ENCODE peak calls at places on chromosomes 3 and 15, in eight cellular contexts. S is B cell, H is RWPE1, O is body of pancreas, K is pancreas, E is left ventricle myocardium inferior, P is Panc1, D is fibroblast of mammary gland. G is an unnamed sample.

GRCh38 chr15:40307421-40308165 is at the start of gene PLCB2:
- DNase-seq in P (no peak), K (peak; percentile 51), H (no peak), O (no peak), S (peak; percentile 82), D (no peak), E (peak; percentile 44), G (peak; percentile 46)

GRCh38 chr15:71455107-71455506 is 339.8 kb downstream of the THSD4 start:
- DNase-seq in P (no peak), O (no peak), E (no peak), D (no peak), H (no peak), S (no peak), K (no peak), G (no peak)

GRCh38 chr15:71411538-71412482 is 296.5 kb downstream of the THSD4 start:
- DNase-seq in O (no peak), D (no peak), S (no peak), K (no peak), E (no peak), H (no peak), P (no peak), G (no peak)

GRCh38 chr3:66280304-66280703 is 59.5 kb downstream of the SLC25A26 start:
- DNase-seq in O (no peak), D (no peak), P (no peak), K (no peak), H (no peak), S (no peak), E (no peak), G (no peak)

GRCh38 chr3:128278761-128279593 is 125.7 kb downstream of the EEFSEC start:
- DNase-seq in S (peak; percentile 7), P (no peak), K (no peak), D (peak; percentile 93), O (peak; percentile 79), E (peak; percentile 80), H (no peak), G (peak; percentile 75)

GRCh38 chr3:108719178-108719577 is 38.0 kb downstream of the RETNLB start:
- DNase-seq in D (no peak), S (no peak), H (no peak), E (no peak), P (no peak), K (no peak), O (no peak), G (no peak)

GRCh38 chr15:65192016-65192415 is 6.9 kb upstream of the CLPX start:
- DNase-seq in D (peak; percentile 44), P (no peak), E (no peak), H (no peak), O (no peak), S (no peak), K (no peak), G (no peak)

GRCh38 chr15:60912984-60913697 is 316.0 kb downstream of the RORA start:
- DNase-seq in D (no peak), O (peak; percentile 67), K (no peak), E (no peak), S (no peak), P (no peak), H (no peak), G (no peak)

GRCh38 chr3:157294444-157294843 is 134.5 kb upstream of the CCNL1 start:
- DNase-seq in S (no peak), H (no peak), O (no peak), E (no peak), D (no peak), P (no peak), K (no peak), G (no peak)

GRCh38 chr3:197216169-197216860 is 82.1 kb downstream of the DLG1 start:
- DNase-seq in S (no peak), P (no peak), K (no peak), O (no peak), E (no peak), H (peak; percentile 32), D (peak; percentile 81), G (no peak)

GRCh38 chr3:172213168-172213567 is 173.8 kb downstream of the FNDC3B start:
- DNase-seq in E (no peak), P (no peak), S (no peak), H (no peak), D (peak; percentile 73), K (no peak), O (no peak), G (no peak)

GRCh38 chr15:62165793-62166380 is 802 bp upstream of the C2CD4B start:
- DNase-seq in O (peak; percentile 55), P (no peak), S (no peak), K (no peak), H (no peak), E (no peak), D (peak; percentile 8), G (peak; percentile 29)

GRCh38 chr3:155321418-155321817 is 27.9 kb upstream of the STRIT1 start:
- DNase-seq in O (no peak), K (no peak), S (no peak), H (no peak), D (peak; percentile 59), E (no peak), P (no peak), G (no peak)

GRCh38 chr3:81349941-81350340 is 411.5 kb downstream of the GBE1 start:
- DNase-seq in O (no peak), K (no peak), H (no peak), E (no peak), S (no peak), P (no peak), D (no peak), G (no peak)

GRCh38 chr3:197144188-197144587 is 114.6 kb upstream of the MELTF start:
- DNase-seq in E (no peak), D (no peak), K (no peak), O (no peak), P (no peak), S (no peak), H (no peak), G (no peak)

GRCh38 chr15:68402432-68403160 is 29.4 kb downstream of the ITGA11 start:
- DNase-seq in H (no peak), O (no peak), D (no peak), K (no peak), E (no peak), P (no peak), S (no peak), G (no peak)

GRCh38 chr3:6088433-6088832 is 772.5 kb upstream of the GRM7 start:
- DNase-seq in P (no peak), K (no peak), D (no peak), E (no peak), O (no peak), S (no peak), H (no peak), G (no peak)

GRCh38 chr15:66948294-66948693 is 117.1 kb upstream of the SMAD3 start:
- DNase-seq in P (no peak), S (no peak), E (no peak), O (no peak), D (peak; percentile 68), K (no peak), H (no peak), G (no peak)

DNA sequence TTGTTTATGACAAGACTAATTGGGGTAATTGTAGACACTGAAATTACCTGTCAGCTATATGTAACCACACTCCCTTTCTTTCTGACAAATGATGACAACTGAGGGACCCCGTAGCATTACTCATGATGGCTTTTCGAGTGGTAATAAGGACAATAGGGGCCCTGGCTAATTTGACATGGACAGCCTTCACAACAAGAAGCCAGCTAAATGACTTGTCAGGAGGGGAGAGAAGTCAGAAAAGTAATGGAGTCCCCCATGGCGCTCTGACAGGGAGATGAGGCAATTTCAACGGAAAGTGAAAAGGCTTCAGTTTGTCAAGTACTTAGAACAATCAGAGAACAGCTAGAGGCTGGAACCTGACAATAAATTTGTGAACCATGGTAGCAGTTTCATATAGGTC is 177.3 kb downstream of the CDIN1 start:
- DNase-seq in H (no peak), K (no peak), D (no peak), P (no peak), E (no peak), S (no peak), O (no peak), G (no peak)
- TF ChIP-seq CTCF in H (no peak), K (no peak), D (no peak), P (no peak), E (no peak), S (no peak), O (no peak), G (no peak)

GRCh38 chr15:98647774-98648653 is at the start of gene IGF1R:
- DNase-seq in P (no peak), O (peak; percentile 91), D (peak; percentile 82), H (peak; percentile 78), K (peak; percentile 91), S (peak; percentile 97), E (peak; percentile 88), G (peak; percentile 88)
- TF ChIP-seq CTCF in P (peak; percentile 70), O (peak; percentile 27), D (no peak), H (peak; percentile 60), K (no peak), S (peak; percentile 29), E (peak; percentile 43), G (peak; percentile 44)

DNA sequence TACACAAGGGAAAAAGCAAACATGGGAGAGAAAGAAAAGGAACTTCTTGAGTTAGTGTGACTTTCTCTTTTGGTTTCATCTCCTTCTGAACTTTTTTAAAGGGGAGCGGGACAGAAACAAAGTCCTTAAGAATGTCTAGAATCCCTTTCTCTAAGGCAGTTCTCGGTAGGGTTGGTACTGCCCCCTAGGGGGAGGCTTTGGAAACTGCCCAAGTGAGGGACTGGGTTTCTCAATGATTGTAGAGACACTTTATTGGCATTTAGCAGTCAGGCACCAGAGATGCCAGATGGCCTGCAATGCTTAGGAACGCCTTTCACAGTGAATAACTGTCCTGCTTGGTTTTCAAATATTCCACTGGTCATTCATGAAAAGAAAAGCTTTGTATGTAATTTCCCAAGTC is 172.6 kb downstream of the WDR72 start:
- DNase-seq in O (peak; percentile 70), K (peak; percentile 28), E (no peak), H (no peak), P (no peak), D (peak; percentile 5), S (no peak), G (no peak)
- TF ChIP-seq CTCF in O (peak; percentile 56), K (no peak), E (peak; percentile 11), H (no peak), P (peak; percentile 34), D (peak; percentile 25), S (no peak), G (no peak)

DNA sequence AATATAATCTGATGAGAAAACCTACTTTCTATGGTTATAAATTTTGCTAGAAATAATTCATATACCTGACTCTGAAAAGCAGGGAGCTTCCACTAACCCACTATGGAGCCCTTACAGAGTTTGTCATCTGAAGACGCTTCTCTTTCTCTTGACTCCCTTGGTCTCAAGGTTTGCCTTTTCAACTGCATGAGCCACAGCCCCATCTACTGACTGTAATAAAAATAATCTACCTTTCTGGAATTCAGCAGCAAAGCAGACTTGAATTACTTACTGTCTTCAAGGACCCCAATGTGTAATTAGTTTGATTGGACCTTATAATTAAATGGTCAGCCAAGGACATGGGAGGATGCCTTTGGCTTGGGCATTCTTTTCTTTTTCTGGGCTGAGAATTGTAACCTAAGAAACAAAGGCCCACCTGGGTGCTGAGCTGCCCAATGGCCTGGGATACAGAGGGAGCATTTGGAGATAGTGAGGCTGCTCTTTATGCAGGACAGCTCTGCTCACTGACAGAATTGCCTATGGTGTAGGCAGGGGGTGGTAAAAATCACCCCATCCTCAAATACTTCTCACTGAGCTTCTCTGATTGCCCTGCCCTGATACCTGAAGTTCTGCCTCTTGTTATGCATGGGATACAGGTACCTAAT is 178.6 kb upstream of the TRIM42 start:
- DNase-seq in P (no peak), H (peak; percentile 11), K (no peak), O (peak; percentile 12), S (no peak), E (no peak), D (peak; percentile 45), G (no peak)
- TF ChIP-seq CTCF in P (peak; percentile 61), H (no peak), K (peak; percentile 35), O (peak; percentile 58), S (no peak), E (peak; percentile 62), D (peak; percentile 42), G (peak; percentile 25)

G was measured in heart left ventricle.